ENCODE peak calls at places on chromosomes 4 and X, in ten cellular contexts. Y is stomach; X is WTC11; M is esophagus muscularis mucosa; Q is CD8-positive, alpha-beta T cell; V is kidney; F is HFF-Myc; N is CD4-positive, alpha-beta T cell; S is fibroblast of mammary gland; O is pancreas. A is an unnamed sample.

GRCh38 chrX:47217121-47217851 is 1.2 kb upstream of the CDK16 start:
- DNase-seq in F (peak), M (no peak), V (peak), N (no peak), S (peak), O (peak), X (no peak), Q (no peak), Y (no peak), A (no peak)

GRCh38 chrX:71103110-71103983 is 3.2 kb downstream of the CXorf65 start:
- DNase-seq in S (no peak), X (peak), Q (no peak), M (no peak), V (no peak), O (no peak), F (no peak), Y (peak), N (peak), A (no peak)

GRCh38 chr4:1010522-1011021 is 854 bp upstream of the FGFRL1 start:
- DNase-seq in F (no peak), Y (peak), S (peak), M (no peak), O (no peak), Q (peak), N (peak), V (peak), X (peak), A (peak)

GRCh38 chr4:77037736-77038135 is 38.1 kb downstream of the CCNI start:
- DNase-seq in Q (no peak), Y (no peak), X (no peak), O (no peak), V (no peak), S (no peak), F (no peak), N (no peak), M (no peak), A (no peak)

GRCh38 chr4:48596336-48596735 is 106.3 kb downstream of the ZAR1 start:
- DNase-seq in V (no peak), F (no peak), S (no peak), Y (no peak), X (no peak), N (no peak), M (no peak), Q (no peak), O (no peak), A (no peak)

GRCh38 chrX:38154340-38154739 is 66.3 kb downstream of the SRPX start:
- DNase-seq in N (no peak), Y (no peak), X (no peak), V (no peak), S (no peak), Q (no peak), F (no peak), O (no peak), M (no peak), A (no peak)

GRCh38 chr4:101835121-101835904 is 44.8 kb downstream of the BANK1 start:
- DNase-seq in Q (no peak), N (no peak), X (no peak), Y (no peak), S (peak), F (no peak), O (no peak), V (no peak), M (no peak), A (no peak)

GRCh38 chr4:121873604-121874003 is 3.3 kb upstream of the BBS7 start:
- DNase-seq in M (no peak), O (no peak), Q (no peak), F (no peak), S (no peak), X (no peak), N (no peak), V (no peak), Y (no peak), A (no peak)

GRCh38 chr4:70976251-70976650 is 17.2 kb upstream of the DCK start:
- DNase-seq in N (no peak), Y (no peak), V (no peak), X (no peak), S (no peak), M (no peak), F (no peak), O (no peak), Q (no peak), A (no peak)

GRCh38 chr4:54716478-54717065 is 58.8 kb downstream of the KIT start:
- DNase-seq in N (no peak), O (no peak), X (no peak), V (no peak), F (no peak), M (no peak), Q (no peak), S (no peak), Y (no peak), A (no peak)

GRCh38 chr4:178240891-178241290 is 798.7 kb upstream of the AGA start:
- DNase-seq in Q (no peak), X (no peak), V (no peak), Y (no peak), M (no peak), F (no peak), N (no peak), S (no peak), O (no peak), A (no peak)

GRCh38 chr4:25536577-25537325 is 118.9 kb upstream of the SLC34A2 start:
- DNase-seq in X (no peak), O (no peak), N (no peak), V (no peak), F (no peak), Y (no peak), S (no peak), Q (no peak), M (no peak), A (no peak)

GRCh38 chr4:48781968-48782367 is 1.9 kb upstream of the FRYL start:
- DNase-seq in N (no peak), O (no peak), M (no peak), X (no peak), Y (no peak), F (no peak), Q (no peak), V (no peak), S (no peak), A (no peak)

GRCh38 chr4:24472514-24473308 is 111.6 kb downstream of the DHX15 start:
- DNase-seq in F (no peak), O (peak), S (peak), Q (peak), N (peak), V (peak), X (peak), Y (peak), M (peak), A (no peak)

GRCh38 chr4:114017120-114017917 is 37.9 kb upstream of the ARSJ start:
- DNase-seq in Q (no peak), F (no peak), V (no peak), O (no peak), S (no peak), Y (no peak), N (no peak), X (no peak), M (no peak), A (no peak)

GRCh38 chr4:128060130-128060619 is 937 bp upstream of the LARP1B start:
- DNase-seq in Q (no peak), F (no peak), M (no peak), O (no peak), N (no peak), Y (no peak), S (peak), V (no peak), X (no peak), A (no peak)

GRCh38 chrX:11566814-11567213 is 98.9 kb downstream of the ARHGAP6 start:
- DNase-seq in O (no peak), S (no peak), V (no peak), F (no peak), M (no peak), N (no peak), Q (no peak), Y (no peak), X (no peak), A (no peak)

GRCh38 chr4:40466789-40467188 is 131.7 kb downstream of the CHRNA9 start:
- DNase-seq in N (no peak), M (no peak), F (no peak), X (no peak), V (no peak), O (no peak), Y (no peak), S (no peak), Q (no peak), A (no peak)

GRCh38 chr4:166622425-166622977 is 611.8 kb downstream of the SPOCK3 start:
- DNase-seq in S (no peak), Q (no peak), M (no peak), V (no peak), X (no peak), N (no peak), O (no peak), Y (no peak), F (no peak), A (no peak)

GRCh38 chrX:34813618-34814017 is 129.0 kb upstream of the FAM47B start:
- DNase-seq in Q (no peak), O (no peak), N (no peak), S (peak), X (no peak), F (no peak), V (no peak), Y (no peak), M (no peak), A (no peak)

DNA sequence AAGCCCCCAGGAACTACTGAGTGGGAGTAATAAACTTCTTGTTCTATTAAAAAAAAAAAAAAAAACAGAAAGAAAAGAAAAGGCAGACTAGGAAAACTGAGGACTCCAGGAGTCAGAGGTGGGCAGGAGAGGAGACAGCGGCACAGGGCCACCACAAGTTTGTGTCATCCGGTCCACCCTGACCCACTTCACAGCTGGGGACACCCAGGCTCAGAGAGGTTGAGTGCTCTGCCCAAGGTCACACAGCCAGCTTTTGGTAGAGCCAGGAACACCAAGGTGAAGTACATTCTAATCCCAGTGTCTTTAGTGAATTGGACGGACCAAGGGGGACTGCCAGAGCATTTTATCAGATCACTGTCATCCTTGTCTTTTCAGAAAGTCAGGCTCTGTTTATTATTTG is 16.4 kb upstream of the ABLIM2 start:
- DNase-seq in O (no peak), S (no peak), X (no peak), V (no peak), N (no peak), F (no peak), Y (no peak), Q (no peak), M (no peak), A (no peak)
- TF ChIP-seq CTCF in O (no peak), S (no peak), X (no peak), V (no peak), N (no peak), F (no peak), Y (no peak), Q (no peak), M (no peak), A (no peak)

GRCh38 chr4:37890501-37891220 is at the start of gene TBC1D1:
- DNase-seq in S (no peak), F (no peak), Y (peak), N (peak), O (peak), X (peak), M (no peak), V (peak), Q (peak), A (peak)
- TF ChIP-seq CTCF in S (no peak), F (no peak), Y (no peak), N (no peak), O (no peak), X (no peak), M (peak), V (no peak), Q (no peak), A (no peak)

DNA sequence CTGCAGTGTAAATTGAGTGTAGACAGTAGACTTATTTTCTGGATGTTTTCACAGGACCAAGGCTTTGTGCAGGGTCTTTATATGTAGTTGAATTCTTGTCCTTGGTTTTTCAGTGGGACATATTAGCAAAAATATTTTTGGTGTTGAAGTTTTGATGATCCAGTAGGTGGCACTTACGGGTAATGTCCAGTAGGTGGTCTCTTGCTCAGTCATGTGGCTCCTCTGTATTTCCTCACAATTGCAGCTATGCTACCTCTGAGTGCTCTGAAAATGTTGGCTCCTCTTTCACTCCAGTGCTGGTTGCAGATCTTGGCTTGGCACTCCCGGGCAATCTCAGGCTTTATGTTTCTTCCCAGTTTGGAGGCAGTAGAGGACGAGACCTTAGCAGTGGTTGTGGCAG is 419.8 kb upstream of the AMOT start:
- DNase-seq in N (no peak), Y (no peak), Q (no peak), O (no peak), S (peak), V (no peak), M (no peak), F (no peak), X (no peak), A (no peak)
- TF ChIP-seq CTCF in N (no peak), Y (no peak), Q (no peak), O (no peak), S (peak), V (no peak), M (no peak), F (no peak), X (peak), A (no peak)

DNA sequence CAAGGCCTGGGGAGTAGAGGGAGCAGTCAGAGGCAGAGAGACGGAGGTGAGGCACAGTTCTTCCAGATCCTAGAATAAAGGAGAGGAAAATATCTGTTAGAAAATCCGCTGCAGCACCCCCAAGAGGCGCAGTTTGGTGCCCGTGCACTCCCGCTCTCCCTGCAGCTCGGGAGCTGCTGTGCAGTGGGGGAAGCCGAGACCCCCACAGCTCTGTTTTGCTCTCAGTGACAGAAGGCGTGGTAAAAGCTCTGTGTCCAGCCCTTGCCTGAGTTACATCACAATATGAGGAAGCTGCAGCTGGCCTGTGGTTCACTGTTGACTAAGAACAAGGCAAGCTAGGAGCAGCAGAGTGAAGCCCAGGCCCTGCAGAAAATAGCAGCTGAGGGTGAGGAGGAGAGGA is 88.5 kb upstream of the ADRA2C start:
- DNase-seq in V (peak), Q (no peak), Y (no peak), O (peak), S (no peak), N (no peak), X (peak), F (no peak), M (no peak), A (peak)
- TF ChIP-seq CTCF in V (no peak), Q (no peak), Y (no peak), O (no peak), S (no peak), N (no peak), X (no peak), F (no peak), M (no peak), A (no peak)

DNA sequence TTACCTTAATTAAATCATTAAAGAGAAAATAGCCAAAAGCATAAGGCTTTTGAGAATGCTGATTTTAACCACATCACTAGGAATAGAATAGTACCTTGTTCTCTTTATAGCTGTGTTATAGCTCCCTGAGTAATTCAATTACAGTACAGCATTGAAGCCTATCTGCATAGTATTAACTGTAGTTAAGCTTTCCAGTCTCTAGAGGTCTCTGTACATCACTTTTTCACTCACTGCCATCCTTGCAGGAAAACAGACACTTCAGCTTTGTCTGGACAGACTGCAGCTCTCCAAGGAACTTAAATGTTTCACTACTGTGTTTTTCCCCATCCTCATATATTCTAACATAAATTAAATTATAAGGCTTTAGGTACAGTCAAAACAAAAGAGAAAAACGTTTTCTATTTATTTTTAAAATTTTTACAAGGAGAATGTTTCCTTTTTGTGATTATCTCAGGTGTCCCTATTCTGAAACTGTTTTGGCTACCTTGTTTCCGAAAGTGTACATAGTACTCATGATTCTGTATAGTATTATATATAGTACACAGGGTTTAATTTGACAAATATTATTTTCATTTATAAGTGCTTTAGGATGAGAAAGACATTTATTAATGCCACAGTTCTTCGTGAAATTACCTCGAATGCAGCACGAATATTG is 407.9 kb downstream of the PCDH18 start:
- DNase-seq in X (no peak), V (no peak), S (peak), Y (no peak), Q (no peak), O (no peak), N (no peak), M (no peak), F (peak), A (no peak)
- TF ChIP-seq CTCF in X (no peak), V (peak), S (peak), Y (no peak), Q (no peak), O (peak), N (no peak), M (peak), F (peak), A (no peak)

DNA sequence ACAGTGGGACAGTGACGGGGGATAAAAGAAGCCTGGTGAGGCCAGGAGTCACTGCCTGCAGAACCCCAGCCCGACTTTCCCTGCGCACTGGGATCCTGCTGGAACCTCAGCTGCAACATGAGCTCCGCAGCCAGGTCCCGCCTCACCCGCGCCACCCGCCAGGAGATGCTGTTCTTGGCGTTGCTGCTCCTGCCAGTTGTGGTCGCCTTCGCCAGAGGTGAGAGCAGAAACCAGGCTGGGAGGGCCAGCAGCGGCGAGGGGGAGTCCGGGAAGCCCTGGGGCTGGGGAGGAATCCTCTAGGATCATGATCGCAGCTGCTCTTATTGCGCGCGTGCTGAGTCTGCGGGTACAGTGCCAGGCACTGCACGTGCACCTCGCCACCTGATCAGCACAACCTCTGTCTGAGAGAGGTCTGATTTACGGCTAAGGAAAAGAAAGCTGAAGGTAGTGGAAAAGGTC is at the start of gene PF4V1:
- DNase-seq in S (peak), Q (no peak), V (peak), O (peak), N (no peak), Y (peak), F (no peak), X (peak), M (no peak), A (no peak)
- TF ChIP-seq CTCF in S (peak), Q (no peak), V (peak), O (no peak), N (no peak), Y (no peak), F (peak), X (no peak), M (no peak), A (no peak)

GRCh38 chr4:153205028-153205648 is 895 bp downstream of the TRIM2 start:
- DNase-seq in M (no peak), Y (peak), X (no peak), F (no peak), O (peak), S (no peak), N (peak), Q (no peak), V (peak), A (no peak)
- TF ChIP-seq CTCF in M (no peak), Y (no peak), X (no peak), F (no peak), O (no peak), S (no peak), N (no peak), Q (no peak), V (no peak), A (no peak)

GRCh38 chr4:139453041-139453370 is 915 bp upstream of the RAB33B start:
- DNase-seq in M (no peak), O (no peak), F (peak), S (no peak), Y (no peak), X (no peak), N (peak), V (no peak), Q (no peak), A (no peak)
- TF ChIP-seq CTCF in M (peak), O (no peak), F (peak), S (peak), Y (no peak), X (no peak), N (peak), V (peak), Q (peak), A (peak)

A was measured in CD14-positive monocyte.